ENCODE peak calls at places on chromosomes 2 and 18, in five cellular contexts. H, L, U, S and P are unnamed samples.

GRCh38 chr2:241564596-241565411 is 6.3 kb downstream of the BOK start:
- DNase-seq in H (peak), L (peak), U (no peak), S (no peak), P (no peak)

GRCh38 chr2:233360771-233361176 is 6.5 kb downstream of the DGKD start:
- DNase-seq in H (no peak), L (no peak), U (no peak), S (no peak), P (no peak)

GRCh38 chr2:239577306-239577705 is 176.5 kb upstream of the HDAC4 start:
- DNase-seq in H (no peak), L (peak), U (no peak), S (no peak), P (no peak)

GRCh38 chr2:65666156-65666725 is 233.8 kb upstream of the SPRED2 start:
- DNase-seq in H (no peak), L (no peak), U (peak), S (no peak), P (peak)

GRCh38 chr2:74887961-74888670 is 54.2 kb downstream of the HK2 start:
- DNase-seq in H (no peak), L (no peak), U (no peak), S (no peak), P (peak)

GRCh38 chr18:59311631-59312030 is 6.8 kb downstream of the CPLX4 start:
- DNase-seq in H (no peak), L (no peak), U (no peak), S (no peak), P (no peak)

GRCh38 chr2:236169151-236169721 is 1.1 kb upstream of the GBX2 start:
- DNase-seq in H (no peak), L (no peak), U (no peak), S (no peak), P (no peak)

GRCh38 chr18:39199231-39199855 is 1633.7 kb upstream of the CELF4 start:
- DNase-seq in H (no peak), L (no peak), U (no peak), S (no peak), P (no peak)

GRCh38 chr2:162011718-162012564 is 62.1 kb downstream of the DPP4 start:
- DNase-seq in H (no peak), L (no peak), U (no peak), S (no peak), P (no peak)

GRCh38 chr18:56388571-56388970 is 249.8 kb downstream of the TXNL1 start:
- DNase-seq in H (no peak), L (no peak), U (no peak), S (no peak), P (no peak)

GRCh38 chr2:133676392-133677130 is 108.3 kb upstream of the NCKAP5 start:
- DNase-seq in H (no peak), L (no peak), U (peak), S (no peak), P (peak)

GRCh38 chr2:112343827-112344585 is 68.6 kb downstream of the ZC3H6 start:
- DNase-seq in H (no peak), L (no peak), U (peak), S (no peak), P (no peak)